ENCODE peak calls at places on chromosome 10, in five cellular contexts. X is uterus, Y is MM.1S, R is epithelial cell of esophagus, Z is nephron progenitor cell. Q is an unnamed sample.

GRCh38 chr10:79582096-79582495 is 21.9 kb upstream of the SFTPA2 start:
- DNase-seq in R (no peak), Y (no peak), X (no peak), Z (no peak), Q (no peak)

GRCh38 chr10:43817368-43817767 is 168.7 kb upstream of the ZNF32 start:
- DNase-seq in R (no peak), Y (no peak), X (no peak), Z (no peak), Q (no peak)

GRCh38 chr10:201328-201771 is 66.1 kb downstream of the ZMYND11 start:
- DNase-seq in X (no peak), Y (no peak), R (peak), Z (no peak), Q (no peak)

GRCh38 chr10:100637785-100638184 is 102.0 kb downstream of the HIF1AN start:
- DNase-seq in Z (peak), Y (no peak), R (no peak), X (no peak), Q (no peak)

GRCh38 chr10:91908358-91909177 is 718 bp downstream of the FGFBP3 start:
- DNase-seq in R (peak), Z (peak), Y (peak), X (peak), Q (peak)

GRCh38 chr10:42885491-42886270 is 103.1 kb downstream of the BMS1 start:
- DNase-seq in X (no peak), R (no peak), Z (no peak), Y (no peak), Q (no peak)

GRCh38 chr10:44382131-44382858 is 2.6 kb downstream of the CXCL12 start:
- DNase-seq in Z (peak), Y (no peak), R (no peak), X (no peak), Q (no peak)

GRCh38 chr10:17624996-17625395 is 7.8 kb upstream of the HACD1 start:
- DNase-seq in R (no peak), Y (no peak), Z (no peak), X (no peak), Q (no peak)

GRCh38 chr10:101250136-101250535 is 20.9 kb upstream of the LBX1 start:
- DNase-seq in Y (no peak), R (no peak), Z (no peak), X (no peak), Q (no peak)

GRCh38 chr10:7409045-7409731 is 1.6 kb downstream of the SFMBT2 start:
- DNase-seq in Y (peak), Z (peak), R (no peak), X (peak), Q (peak)

GRCh38 chr10:62831346-62831745 is 15.2 kb upstream of the EGR2 start:
- DNase-seq in Y (no peak), Z (no peak), X (no peak), R (peak), Q (no peak)

GRCh38 chr10:98041352-98042043 is 11.1 kb upstream of the CRTAC1 start:
- DNase-seq in Z (peak), X (no peak), R (peak), Y (peak), Q (peak)

GRCh38 chr10:113907166-113907565 is 52.7 kb downstream of the NHLRC2 start:
- DNase-seq in Z (no peak), X (no peak), R (no peak), Y (no peak), Q (no peak)

GRCh38 chr10:82558208-82558607 is 683.2 kb downstream of the NRG3 start:
- DNase-seq in R (no peak), Y (no peak), Z (no peak), X (no peak), Q (no peak)

GRCh38 chr10:73625004-73625883 is 16.0 kb downstream of the MYOZ1 start:
- DNase-seq in X (no peak), Y (peak), Z (peak), R (peak), Q (peak)

GRCh38 chr10:114956466-114956865 is 18.5 kb downstream of the TRUB1 start:
- DNase-seq in R (no peak), X (no peak), Z (no peak), Y (peak), Q (no peak)

GRCh38 chr10:50469778-50470193 is 154.0 kb downstream of the SGMS1 start:
- DNase-seq in R (no peak), Z (no peak), X (no peak), Y (no peak), Q (no peak)

GRCh38 chr10:98486421-98486820 is 39.7 kb upstream of the HPS1 start:
- DNase-seq in X (peak), Y (no peak), R (peak), Z (no peak), Q (no peak)

GRCh38 chr10:59098387-59098786 is 78.1 kb upstream of the PHYHIPL start:
- DNase-seq in Y (no peak), X (peak), R (peak), Z (no peak), Q (no peak)

DNA sequence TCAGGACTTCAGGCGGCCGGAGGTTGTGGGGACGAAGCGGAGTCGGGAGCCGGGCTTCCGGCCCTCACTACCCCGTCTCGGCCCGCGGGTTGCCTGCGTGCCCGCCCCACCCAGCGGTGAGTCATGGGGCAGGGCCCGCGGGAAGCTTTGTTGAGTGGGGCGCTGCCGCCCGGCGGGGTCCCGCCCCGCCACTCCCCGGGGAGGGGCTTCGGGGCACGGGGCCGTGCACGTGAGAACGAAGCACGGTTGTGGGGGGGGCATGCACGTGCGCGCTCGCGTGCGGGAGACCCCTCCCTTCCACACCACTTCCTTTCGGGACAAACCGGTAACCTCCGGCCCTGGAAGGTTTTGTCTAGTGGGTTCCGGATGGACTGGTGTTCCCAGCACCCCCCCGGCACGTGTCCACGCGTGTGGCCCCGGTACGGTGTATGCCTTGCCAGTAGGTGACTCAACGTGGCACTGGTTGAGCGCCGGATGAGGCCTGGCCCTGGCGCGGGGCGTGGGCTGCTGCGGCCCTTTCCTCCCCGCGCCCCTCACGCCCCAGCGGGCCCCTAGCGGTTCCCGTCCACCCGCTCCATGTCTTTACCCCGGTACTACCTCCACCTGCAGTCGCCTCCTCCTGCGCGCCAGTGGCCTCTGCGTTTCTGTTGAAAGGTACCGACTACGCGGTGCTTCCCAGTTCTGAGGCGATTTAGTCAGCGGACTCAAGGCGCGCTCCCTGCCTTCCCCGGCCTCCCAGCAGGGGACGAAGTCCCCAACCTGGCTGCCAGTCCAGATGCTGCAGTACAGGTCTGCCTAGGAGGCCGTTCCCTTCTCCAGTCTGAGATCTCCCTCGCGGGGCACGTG is 3.1 kb downstream of the ADIRF start:
- DNase-seq in X (peak), Z (peak), R (peak), Y (peak), Q (peak)
- TF ChIP-seq CTCF in X (no peak), Z (peak), R (peak), Y (no peak), Q (no peak)

GRCh38 chr10:35613597-35614226 is 8.6 kb downstream of the GJD4 start:
- DNase-seq in R (peak), Y (no peak), Z (no peak), X (no peak), Q (no peak)
- TF ChIP-seq CTCF in R (peak), Y (peak), Z (no peak), X (no peak), Q (no peak)

GRCh38 chr10:31905586-31905985 is 23.0 kb downstream of the ARHGAP12 start:
- DNase-seq in R (no peak), Y (no peak), Z (no peak), X (no peak), Q (no peak)
- TF ChIP-seq CTCF in R (no peak), Y (no peak), Z (no peak), X (no peak), Q (no peak)

GRCh38 chr10:11367505-11367904 is 243.9 kb downstream of the USP6NL start:
- DNase-seq in Y (no peak), X (no peak), R (no peak), Z (no peak), Q (no peak)
- TF ChIP-seq CTCF in Y (no peak), X (no peak), R (no peak), Z (no peak), Q (no peak)

GRCh38 chr10:25933653-25934608 is at the start of gene MYO3A:
- DNase-seq in Y (no peak), R (no peak), X (no peak), Z (peak), Q (peak)

GRCh38 chr10:25934673-25935139 is 677 bp downstream of the MYO3A start:
- DNase-seq in X (no peak), Z (peak), Y (peak), R (no peak), Q (peak)
- TF ChIP-seq CTCF in X (no peak), Z (peak), Y (peak), R (peak), Q (peak)

DNA sequence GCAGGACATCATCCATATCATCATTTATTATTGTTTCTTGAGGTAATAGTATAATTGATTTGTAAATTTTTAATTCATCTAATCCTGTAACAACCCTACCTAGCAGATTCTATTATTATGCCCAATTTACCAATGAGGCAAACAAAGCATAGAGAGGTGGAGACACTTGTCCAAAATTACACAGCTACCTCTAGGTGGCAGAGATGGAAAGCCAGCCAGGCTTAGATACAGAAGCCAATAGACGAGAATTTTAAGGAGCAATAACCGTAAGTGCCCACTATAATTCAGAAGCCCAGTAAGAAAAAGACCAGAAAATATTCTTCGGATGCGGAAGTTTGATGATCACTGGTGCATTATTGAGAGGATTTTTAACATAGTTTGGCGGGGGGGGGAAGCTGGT is 54.0 kb downstream of the ANK3 start:
- DNase-seq in Y (no peak), R (peak), X (no peak), Z (no peak), Q (no peak)
- TF ChIP-seq CTCF in Y (no peak), R (peak), X (no peak), Z (no peak), Q (peak)

DNA sequence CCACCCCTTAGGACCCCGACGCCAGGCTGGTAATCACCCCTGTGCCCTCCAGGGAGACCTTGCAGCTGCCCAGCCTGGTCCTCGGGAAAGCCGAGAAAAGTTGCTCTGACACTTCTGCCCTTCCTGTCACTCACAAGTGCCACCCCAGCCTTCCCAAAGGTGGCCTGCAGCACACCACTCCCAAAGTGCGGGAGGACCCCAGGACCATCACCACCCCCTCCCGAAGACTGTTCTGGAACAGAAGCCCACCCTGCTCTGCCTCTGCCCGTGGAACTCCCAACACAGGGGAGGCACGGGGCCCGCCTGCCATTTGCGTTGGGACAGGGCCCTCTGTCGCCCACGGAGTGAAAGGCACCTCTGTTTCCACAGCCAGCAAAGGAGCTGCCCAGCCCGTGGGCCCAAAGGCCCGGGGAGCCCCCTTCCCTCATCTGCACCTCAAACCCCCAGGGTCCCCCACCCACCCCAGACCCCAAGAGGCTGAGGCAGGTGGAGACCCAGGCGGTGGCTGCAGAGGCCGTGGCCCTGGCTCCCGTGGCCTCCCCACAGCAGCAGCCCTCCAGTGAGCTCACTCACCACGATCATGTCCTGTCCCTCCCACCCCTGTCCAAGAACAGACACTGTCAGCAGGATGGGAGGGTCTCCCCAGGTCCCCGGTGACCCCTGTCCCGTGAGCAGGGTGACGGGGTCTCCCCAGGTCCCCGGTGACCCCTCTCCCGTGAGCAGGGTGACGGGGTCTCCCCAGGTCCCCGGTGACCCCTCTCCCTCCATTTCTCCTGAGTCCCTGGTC is 47.8 kb upstream of the PPP2R2D start:
- DNase-seq in Y (no peak), R (no peak), X (no peak), Z (no peak), Q (no peak)
- TF ChIP-seq CTCF in Y (no peak), R (no peak), X (no peak), Z (no peak), Q (no peak)

DNA sequence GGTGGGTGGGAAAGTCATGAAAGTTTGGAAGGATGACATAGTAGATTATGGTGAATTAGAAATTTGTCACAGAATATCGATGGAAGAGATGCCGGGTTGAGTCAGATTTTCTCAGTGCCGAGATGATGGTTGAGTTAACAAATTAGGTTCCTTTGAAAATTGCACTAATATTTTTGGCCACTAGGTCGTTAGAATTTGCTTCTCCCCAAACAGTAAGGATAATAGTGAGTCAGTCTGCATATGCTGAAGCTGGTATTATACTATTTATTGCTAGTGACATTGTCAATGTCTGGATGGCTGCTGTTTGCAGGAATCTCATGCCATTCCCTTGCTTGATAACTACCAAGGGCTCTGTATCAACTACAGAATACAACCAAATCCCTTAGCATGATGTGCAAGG is 37.7 kb upstream of the MINDY3 start:
- DNase-seq in R (peak), Y (peak), X (no peak), Z (no peak), Q (no peak)
- TF ChIP-seq CTCF in R (peak), Y (peak), X (no peak), Z (peak), Q (no peak)

GRCh38 chr10:27355918-27356573 is 115.4 kb upstream of the ACBD5 start:
- DNase-seq in Z (no peak), Y (no peak), R (no peak), X (no peak), Q (no peak)
- TF ChIP-seq CTCF in Z (no peak), Y (no peak), R (no peak), X (no peak), Q (no peak)

DNA sequence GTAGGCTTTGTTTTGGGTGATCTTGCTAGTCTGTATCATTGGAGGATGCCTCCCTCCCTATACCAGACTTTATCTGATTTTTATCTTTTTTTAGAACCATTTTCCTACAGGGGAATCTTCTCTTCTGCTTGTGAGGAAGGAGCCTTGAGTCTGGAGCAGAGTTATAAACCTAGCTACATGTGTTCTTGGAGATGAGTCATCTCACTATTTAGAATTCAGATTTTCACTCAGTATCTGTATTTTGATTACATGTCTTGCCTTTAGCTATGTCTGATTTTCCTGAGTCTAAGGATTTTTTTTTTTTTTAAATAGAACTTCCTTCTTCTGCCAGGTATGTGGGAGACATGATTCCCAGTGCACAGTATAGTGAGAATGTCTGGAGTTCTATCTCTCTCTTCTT is 211.6 kb upstream of the MBL2 start:
- DNase-seq in X (no peak), Y (no peak), Z (no peak), R (peak), Q (no peak)
- TF ChIP-seq CTCF in X (no peak), Y (no peak), Z (no peak), R (no peak), Q (no peak)

Q was measured in GM20000.